ENCODE peak calls at places on chromosomes 5 and 9, in ten cellular contexts. One of them, this sample, is unnamed.

GRCh38 chr5:14593326-14594036 is 11.9 kb downstream of the OTULINL start:
- DNase-seq in KG1: peak; percentile 45
- DNase-seq in HEK293T: no peak
- DNase-seq in thyroid gland: no peak
- DNase-seq in GM12865: peak; percentile 57
- DNase-seq in T follicular helper cell: no peak
- DNase-seq in KBM-7: peak; percentile 65
- DNase-seq in T-helper 2 cell: no peak
- DNase-seq in neural progenitor cell: no peak
- DNase-seq in activated T-cell treated with anti-CD3 and anti-CD28 coated beads, Interleukin-2, amount 50 U/mL, for 72 hours: peak; percentile 44
- DNase-seq in this sample: no peak

GRCh38 chr5:56819027-56819881 is 3.9 kb downstream of the MAP3K1 start:
- DNase-seq in neural progenitor cell: no peak
- DNase-seq in T-helper 2 cell: no peak
- DNase-seq in activated T-cell treated with anti-CD3 and anti-CD28 coated beads, Interleukin-2, amount 50 U/mL, for 72 hours: no peak
- DNase-seq in KBM-7: peak; percentile 56
- DNase-seq in thyroid gland: no peak
- DNase-seq in T follicular helper cell: no peak
- DNase-seq in HEK293T: no peak
- DNase-seq in KG1: no peak
- DNase-seq in GM12865: no peak
- DNase-seq in this sample: no peak

GRCh38 chr5:111461261-111461671 is 51.1 kb downstream of the STARD4 start:
- DNase-seq in HEK293T: peak; percentile 35
- DNase-seq in GM12865: no peak
- DNase-seq in T-helper 2 cell: no peak
- DNase-seq in thyroid gland: no peak
- DNase-seq in KBM-7: no peak
- DNase-seq in T follicular helper cell: no peak
- DNase-seq in activated T-cell treated with anti-CD3 and anti-CD28 coated beads, Interleukin-2, amount 50 U/mL, for 72 hours: no peak
- DNase-seq in KG1: no peak
- DNase-seq in neural progenitor cell: peak; percentile 74
- DNase-seq in this sample: no peak

GRCh38 chr5:62538017-62538942 is 40.3 kb upstream of the LRRC70 start:
- DNase-seq in GM12865: peak; percentile 27
- DNase-seq in KBM-7: no peak
- DNase-seq in T-helper 2 cell: no peak
- DNase-seq in KG1: no peak
- DNase-seq in T follicular helper cell: no peak
- DNase-seq in activated T-cell treated with anti-CD3 and anti-CD28 coated beads, Interleukin-2, amount 50 U/mL, for 72 hours: peak; percentile 46
- DNase-seq in HEK293T: no peak
- DNase-seq in thyroid gland: peak; percentile 12
- DNase-seq in neural progenitor cell: no peak
- DNase-seq in this sample: no peak

GRCh38 chr9:105296889-105297288 is 52.4 kb downstream of the SLC44A1 start:
- DNase-seq in neural progenitor cell: peak; percentile 31
- DNase-seq in T-helper 2 cell: no peak
- DNase-seq in GM12865: no peak
- DNase-seq in activated T-cell treated with anti-CD3 and anti-CD28 coated beads, Interleukin-2, amount 50 U/mL, for 72 hours: no peak
- DNase-seq in T follicular helper cell: no peak
- DNase-seq in KBM-7: no peak
- DNase-seq in HEK293T: no peak
- DNase-seq in KG1: no peak
- DNase-seq in thyroid gland: no peak
- DNase-seq in this sample: peak; percentile 89

GRCh38 chr9:81103597-81104471 is 585.5 kb downstream of the TLE1 start:
- DNase-seq in GM12865: no peak
- DNase-seq in neural progenitor cell: no peak
- DNase-seq in HEK293T: no peak
- DNase-seq in activated T-cell treated with anti-CD3 and anti-CD28 coated beads, Interleukin-2, amount 50 U/mL, for 72 hours: no peak
- DNase-seq in KBM-7: no peak
- DNase-seq in T follicular helper cell: no peak
- DNase-seq in T-helper 2 cell: no peak
- DNase-seq in KG1: no peak
- DNase-seq in thyroid gland: no peak
- DNase-seq in this sample: peak; percentile 41

GRCh38 chr9:89441655-89441970 is 56.3 kb downstream of the SEMA4D start:
- DNase-seq in KBM-7: no peak
- DNase-seq in GM12865: no peak
- DNase-seq in T follicular helper cell: no peak
- DNase-seq in neural progenitor cell: no peak
- DNase-seq in T-helper 2 cell: no peak
- DNase-seq in KG1: no peak
- DNase-seq in thyroid gland: no peak
- DNase-seq in HEK293T: no peak
- DNase-seq in activated T-cell treated with anti-CD3 and anti-CD28 coated beads, Interleukin-2, amount 50 U/mL, for 72 hours: no peak
- DNase-seq in this sample: no peak

GRCh38 chr9:70832487-70832886 is 288.9 kb downstream of the TRPM3 start:
- DNase-seq in KBM-7: no peak
- DNase-seq in thyroid gland: no peak
- DNase-seq in KG1: no peak
- DNase-seq in neural progenitor cell: no peak
- DNase-seq in activated T-cell treated with anti-CD3 and anti-CD28 coated beads, Interleukin-2, amount 50 U/mL, for 72 hours: no peak
- DNase-seq in T-helper 2 cell: no peak
- DNase-seq in GM12865: no peak
- DNase-seq in HEK293T: no peak
- DNase-seq in T follicular helper cell: no peak
- DNase-seq in this sample: peak; percentile 12

GRCh38 chr9:114919611-114920010 is 10.8 kb downstream of the TNFSF8 start:
- DNase-seq in GM12865: no peak
- DNase-seq in T-helper 2 cell: no peak
- DNase-seq in T follicular helper cell: no peak
- DNase-seq in neural progenitor cell: no peak
- DNase-seq in thyroid gland: peak; percentile 65
- DNase-seq in HEK293T: no peak
- DNase-seq in KG1: no peak
- DNase-seq in KBM-7: no peak
- DNase-seq in activated T-cell treated with anti-CD3 and anti-CD28 coated beads, Interleukin-2, amount 50 U/mL, for 72 hours: peak; percentile 31
- DNase-seq in this sample: peak; percentile 80

GRCh38 chr9:136170291-136170901 is 34.5 kb downstream of the LHX3 start:
- DNase-seq in KBM-7: peak; percentile 47
- DNase-seq in activated T-cell treated with anti-CD3 and anti-CD28 coated beads, Interleukin-2, amount 50 U/mL, for 72 hours: peak; percentile 74
- DNase-seq in GM12865: peak; percentile 50
- DNase-seq in thyroid gland: peak; percentile 11
- DNase-seq in T-helper 2 cell: peak; percentile 16
- DNase-seq in neural progenitor cell: peak; percentile 69
- DNase-seq in T follicular helper cell: peak; percentile 38
- DNase-seq in KG1: no peak
- DNase-seq in HEK293T: peak; percentile 74
- DNase-seq in this sample: no peak

GRCh38 chr5:126575644-126576043 is 19.4 kb downstream of the ALDH7A1 start:
- DNase-seq in T-helper 2 cell: no peak
- DNase-seq in thyroid gland: no peak
- DNase-seq in GM12865: no peak
- DNase-seq in HEK293T: no peak
- DNase-seq in activated T-cell treated with anti-CD3 and anti-CD28 coated beads, Interleukin-2, amount 50 U/mL, for 72 hours: no peak
- DNase-seq in neural progenitor cell: no peak
- DNase-seq in T follicular helper cell: no peak
- DNase-seq in KBM-7: no peak
- DNase-seq in KG1: no peak
- DNase-seq in this sample: no peak

GRCh38 chr9:83403864-83404263 is 134.3 kb downstream of the FRMD3 start:
- DNase-seq in thyroid gland: no peak
- DNase-seq in neural progenitor cell: no peak
- DNase-seq in activated T-cell treated with anti-CD3 and anti-CD28 coated beads, Interleukin-2, amount 50 U/mL, for 72 hours: no peak
- DNase-seq in T follicular helper cell: no peak
- DNase-seq in KG1: no peak
- DNase-seq in T-helper 2 cell: no peak
- DNase-seq in HEK293T: no peak
- DNase-seq in KBM-7: no peak
- DNase-seq in GM12865: no peak
- DNase-seq in this sample: no peak

GRCh38 chr9:120841930-120842684 is 615 bp downstream of the PSMD5 start:
- DNase-seq in GM12865: no peak
- DNase-seq in KBM-7: no peak
- DNase-seq in T follicular helper cell: no peak
- DNase-seq in neural progenitor cell: no peak
- DNase-seq in KG1: no peak
- DNase-seq in HEK293T: no peak
- DNase-seq in thyroid gland: peak; percentile 21
- DNase-seq in T-helper 2 cell: no peak
- DNase-seq in activated T-cell treated with anti-CD3 and anti-CD28 coated beads, Interleukin-2, amount 50 U/mL, for 72 hours: no peak
- DNase-seq in this sample: no peak

GRCh38 chr9:134328341-134328840 is 2.1 kb downstream of the RXRA start:
- DNase-seq in T-helper 2 cell: no peak
- DNase-seq in KBM-7: no peak
- DNase-seq in HEK293T: no peak
- DNase-seq in neural progenitor cell: peak; percentile 93
- DNase-seq in KG1: no peak
- DNase-seq in GM12865: no peak
- DNase-seq in thyroid gland: peak; percentile 61
- DNase-seq in activated T-cell treated with anti-CD3 and anti-CD28 coated beads, Interleukin-2, amount 50 U/mL, for 72 hours: no peak
- DNase-seq in T follicular helper cell: no peak
- DNase-seq in this sample: no peak

GRCh38 chr5:38113456-38113855 is 144.9 kb upstream of the EGFLAM start:
- DNase-seq in KG1: no peak
- DNase-seq in thyroid gland: no peak
- DNase-seq in activated T-cell treated with anti-CD3 and anti-CD28 coated beads, Interleukin-2, amount 50 U/mL, for 72 hours: no peak
- DNase-seq in T follicular helper cell: no peak
- DNase-seq in HEK293T: no peak
- DNase-seq in neural progenitor cell: no peak
- DNase-seq in T-helper 2 cell: no peak
- DNase-seq in KBM-7: no peak
- DNase-seq in GM12865: no peak
- DNase-seq in this sample: no peak

GRCh38 chr5:164832545-164832944 is 1327.1 kb downstream of the MAT2B start:
- DNase-seq in T-helper 2 cell: no peak
- DNase-seq in activated T-cell treated with anti-CD3 and anti-CD28 coated beads, Interleukin-2, amount 50 U/mL, for 72 hours: no peak
- DNase-seq in neural progenitor cell: no peak
- DNase-seq in KBM-7: no peak
- DNase-seq in T follicular helper cell: no peak
- DNase-seq in GM12865: no peak
- DNase-seq in HEK293T: no peak
- DNase-seq in thyroid gland: no peak
- DNase-seq in KG1: no peak
- DNase-seq in this sample: no peak

GRCh38 chr5:40841068-40841805 is at the start of gene CARD6:
- DNase-seq in GM12865: peak; percentile 54
- DNase-seq in thyroid gland: peak; percentile 14
- DNase-seq in KG1: peak; percentile 49
- DNase-seq in KBM-7: peak; percentile 73
- DNase-seq in T-helper 2 cell: no peak
- DNase-seq in HEK293T: no peak
- DNase-seq in neural progenitor cell: no peak
- DNase-seq in activated T-cell treated with anti-CD3 and anti-CD28 coated beads, Interleukin-2, amount 50 U/mL, for 72 hours: no peak
- DNase-seq in T follicular helper cell: no peak
- DNase-seq in this sample: no peak

GRCh38 chr5:135456238-135457099 is 4.3 kb upstream of the TIFAB start:
- DNase-seq in thyroid gland: no peak
- DNase-seq in HEK293T: no peak
- DNase-seq in T-helper 2 cell: no peak
- DNase-seq in GM12865: peak; percentile 45
- DNase-seq in neural progenitor cell: no peak
- DNase-seq in KG1: no peak
- DNase-seq in activated T-cell treated with anti-CD3 and anti-CD28 coated beads, Interleukin-2, amount 50 U/mL, for 72 hours: no peak
- DNase-seq in T follicular helper cell: no peak
- DNase-seq in KBM-7: no peak
- DNase-seq in this sample: no peak

GRCh38 chr5:27171696-27172362 is 133.4 kb upstream of the CDH9 start:
- DNase-seq in T-helper 2 cell: no peak
- DNase-seq in T follicular helper cell: no peak
- DNase-seq in neural progenitor cell: no peak
- DNase-seq in GM12865: no peak
- DNase-seq in thyroid gland: no peak
- DNase-seq in activated T-cell treated with anti-CD3 and anti-CD28 coated beads, Interleukin-2, amount 50 U/mL, for 72 hours: no peak
- DNase-seq in HEK293T: no peak
- DNase-seq in KG1: peak; percentile 16
- DNase-seq in KBM-7: no peak
- DNase-seq in this sample: no peak

GRCh38 chr5:1551426-1551825 is 27.7 kb upstream of the LPCAT1 start:
- DNase-seq in GM12865: no peak
- DNase-seq in HEK293T: no peak
- DNase-seq in T follicular helper cell: no peak
- DNase-seq in activated T-cell treated with anti-CD3 and anti-CD28 coated beads, Interleukin-2, amount 50 U/mL, for 72 hours: no peak
- DNase-seq in T-helper 2 cell: no peak
- DNase-seq in KBM-7: no peak
- DNase-seq in KG1: no peak
- DNase-seq in thyroid gland: no peak
- DNase-seq in neural progenitor cell: no peak
- DNase-seq in this sample: no peak

GRCh38 chr9:78288214-78288892 is 8.6 kb upstream of the PSAT1 start:
- DNase-seq in HEK293T: no peak
- DNase-seq in thyroid gland: no peak
- DNase-seq in neural progenitor cell: no peak
- DNase-seq in KBM-7: no peak
- DNase-seq in T follicular helper cell: no peak
- DNase-seq in GM12865: no peak
- DNase-seq in T-helper 2 cell: no peak
- DNase-seq in activated T-cell treated with anti-CD3 and anti-CD28 coated beads, Interleukin-2, amount 50 U/mL, for 72 hours: no peak
- DNase-seq in KG1: no peak
- DNase-seq in this sample: no peak

GRCh38 chr5:79955496-79956172 is 35.4 kb downstream of the MTX3 start:
- DNase-seq in T-helper 2 cell: no peak
- DNase-seq in KBM-7: no peak
- DNase-seq in KG1: no peak
- DNase-seq in neural progenitor cell: no peak
- DNase-seq in HEK293T: no peak
- DNase-seq in thyroid gland: no peak
- DNase-seq in activated T-cell treated with anti-CD3 and anti-CD28 coated beads, Interleukin-2, amount 50 U/mL, for 72 hours: no peak
- DNase-seq in GM12865: no peak
- DNase-seq in T follicular helper cell: no peak
- DNase-seq in this sample: no peak

GRCh38 chr5:35138232-35138631 is 90.5 kb upstream of the AGXT2 start:
- DNase-seq in T follicular helper cell: no peak
- DNase-seq in thyroid gland: no peak
- DNase-seq in neural progenitor cell: no peak
- DNase-seq in T-helper 2 cell: no peak
- DNase-seq in activated T-cell treated with anti-CD3 and anti-CD28 coated beads, Interleukin-2, amount 50 U/mL, for 72 hours: no peak
- DNase-seq in KG1: no peak
- DNase-seq in KBM-7: no peak
- DNase-seq in GM12865: no peak
- DNase-seq in HEK293T: no peak
- DNase-seq in this sample: no peak

GRCh38 chr9:133404440-133405002 is 13.3 kb downstream of the REXO4 start:
- DNase-seq in activated T-cell treated with anti-CD3 and anti-CD28 coated beads, Interleukin-2, amount 50 U/mL, for 72 hours: no peak
- DNase-seq in KG1: no peak
- DNase-seq in T follicular helper cell: no peak
- DNase-seq in GM12865: no peak
- DNase-seq in thyroid gland: no peak
- DNase-seq in T-helper 2 cell: no peak
- DNase-seq in KBM-7: no peak
- DNase-seq in neural progenitor cell: no peak
- DNase-seq in HEK293T: no peak
- DNase-seq in this sample: no peak

GRCh38 chr5:20678814-20679298 is 690.9 kb upstream of the CDH18 start:
- DNase-seq in thyroid gland: no peak
- DNase-seq in KBM-7: no peak
- DNase-seq in neural progenitor cell: no peak
- DNase-seq in T follicular helper cell: no peak
- DNase-seq in KG1: no peak
- DNase-seq in GM12865: no peak
- DNase-seq in activated T-cell treated with anti-CD3 and anti-CD28 coated beads, Interleukin-2, amount 50 U/mL, for 72 hours: no peak
- DNase-seq in T-helper 2 cell: no peak
- DNase-seq in HEK293T: no peak
- DNase-seq in this sample: peak; percentile 35

GRCh38 chr9:132439153-132439552 is 29.1 kb downstream of the CFAP77 start:
- DNase-seq in T-helper 2 cell: no peak
- DNase-seq in T follicular helper cell: no peak
- DNase-seq in KG1: no peak
- DNase-seq in KBM-7: no peak
- DNase-seq in GM12865: no peak
- DNase-seq in HEK293T: no peak
- DNase-seq in activated T-cell treated with anti-CD3 and anti-CD28 coated beads, Interleukin-2, amount 50 U/mL, for 72 hours: no peak
- DNase-seq in neural progenitor cell: no peak
- DNase-seq in thyroid gland: no peak
- DNase-seq in this sample: no peak

GRCh38 chr5:132260714-132261615 is 3.5 kb downstream of the PDLIM4 start:
- DNase-seq in T follicular helper cell: no peak
- DNase-seq in GM12865: peak; percentile 54
- DNase-seq in HEK293T: no peak
- DNase-seq in KG1: peak; percentile 3
- DNase-seq in T-helper 2 cell: no peak
- DNase-seq in activated T-cell treated with anti-CD3 and anti-CD28 coated beads, Interleukin-2, amount 50 U/mL, for 72 hours: peak; percentile 61
- DNase-seq in thyroid gland: peak; percentile 79
- DNase-seq in KBM-7: peak; percentile 48
- DNase-seq in neural progenitor cell: no peak
- DNase-seq in this sample: peak; percentile 82

GRCh38 chr9:101737705-101738565 is 512 bp downstream of the GRIN3A start:
- DNase-seq in T follicular helper cell: no peak
- DNase-seq in GM12865: no peak
- DNase-seq in activated T-cell treated with anti-CD3 and anti-CD28 coated beads, Interleukin-2, amount 50 U/mL, for 72 hours: no peak
- DNase-seq in HEK293T: peak; percentile 21
- DNase-seq in thyroid gland: no peak
- DNase-seq in T-helper 2 cell: no peak
- DNase-seq in KG1: no peak
- DNase-seq in neural progenitor cell: peak; percentile 77
- DNase-seq in KBM-7: no peak
- DNase-seq in this sample: no peak

This sample was measured in COLO829.